ENCODE peak calls at places on chromosomes 7 and 10, in eight cellular contexts. V, O, K, U, M, X, G and Z are unnamed samples.

GRCh38 chr10:49227406-49227805 is 39.2 kb upstream of the TMEM273 start:
- DNase-seq in V (no peak), G (no peak), X (no peak), K (no peak), O (no peak), M (no peak), U (no peak), Z (no peak)

GRCh38 chr10:133278577-133279265 is 2.1 kb upstream of the ADAM8 start:
- DNase-seq in O (peak), G (no peak), K (no peak), X (no peak), V (no peak), U (peak), M (peak), Z (peak)

GRCh38 chr10:94851263-94851662 is 87.2 kb upstream of the CYP2C9 start:
- DNase-seq in M (no peak), X (no peak), V (no peak), U (no peak), O (no peak), G (no peak), K (no peak), Z (no peak)

GRCh38 chr7:4479367-4480039 is 202.6 kb upstream of the FOXK1 start:
- DNase-seq in O (peak), V (no peak), U (peak), X (no peak), M (no peak), K (peak), G (no peak), Z (peak)

GRCh38 chr10:23081891-23082290 is 13.5 kb upstream of the MSRB2 start:
- DNase-seq in M (peak), G (no peak), O (no peak), U (no peak), K (peak), V (no peak), X (no peak), Z (peak)

GRCh38 chr7:149321978-149322541 is 60.1 kb downstream of the ZNF783 start:
- DNase-seq in K (no peak), V (no peak), O (peak), M (peak), X (no peak), U (peak), G (no peak), Z (peak)

GRCh38 chr7:75064801-75065200 is 8.8 kb downstream of the RCC1L start:
- DNase-seq in M (no peak), G (no peak), X (no peak), V (no peak), U (no peak), O (no peak), K (no peak), Z (no peak)

GRCh38 chr10:22874189-22874854 is 53.5 kb upstream of the ARMC3 start:
- DNase-seq in M (no peak), V (no peak), X (no peak), K (no peak), O (no peak), G (no peak), U (no peak), Z (no peak)

GRCh38 chr7:36726806-36727503 is 2.7 kb upstream of the AOAH start:
- DNase-seq in O (no peak), V (no peak), M (no peak), G (no peak), X (no peak), K (no peak), U (no peak), Z (no peak)

GRCh38 chr7:107768263-107768662 is 24.3 kb downstream of the CBLL1 start:
- DNase-seq in O (no peak), X (no peak), U (no peak), M (no peak), V (no peak), G (no peak), K (no peak), Z (no peak)

GRCh38 chr7:96953676-96954513 is 51.5 kb upstream of the DLX6 start:
- DNase-seq in M (peak), X (no peak), O (no peak), G (no peak), V (no peak), K (no peak), U (no peak), Z (peak)

GRCh38 chr7:138458576-138459234 is 1.4 kb upstream of the TRIM24 start:
- DNase-seq in G (no peak), X (no peak), U (no peak), V (no peak), M (no peak), O (no peak), K (peak), Z (no peak)

GRCh38 chr7:27606270-27607209 is 56.1 kb downstream of the HIBADH start:
- DNase-seq in O (peak), V (no peak), X (no peak), M (peak), K (no peak), U (peak), G (no peak), Z (peak)

GRCh38 chr7:92730808-92731207 is 105.6 kb downstream of the CDK6 start:
- DNase-seq in V (no peak), O (no peak), U (peak), X (no peak), M (peak), K (no peak), G (no peak), Z (no peak)

GRCh38 chr7:111184960-111185359 is 94.0 kb downstream of the LRRN3 start:
- DNase-seq in O (no peak), X (no peak), M (no peak), U (no peak), V (no peak), G (no peak), K (no peak), Z (no peak)

GRCh38 chr7:50940621-50941020 is 157.9 kb upstream of the GRB10 start:
- DNase-seq in U (peak), V (no peak), G (no peak), O (no peak), K (no peak), M (peak), X (no peak), Z (peak)

GRCh38 chr10:86790394-86790793 is 34.0 kb downstream of the BMPR1A start:
- DNase-seq in X (no peak), U (no peak), K (no peak), V (no peak), O (no peak), G (no peak), M (no peak), Z (no peak)

GRCh38 chr7:128904381-128905197 is 5.9 kb downstream of the KCP start:
- DNase-seq in U (peak), K (peak), G (no peak), X (peak), O (peak), M (peak), V (no peak), Z (peak)

GRCh38 chr7:141370178-141370577 is 181.0 kb upstream of the AGK start:
- DNase-seq in O (no peak), V (no peak), K (no peak), M (no peak), X (no peak), G (no peak), U (no peak), Z (no peak)
- H3K4me3 ChIP-seq in O (no peak), V (no peak), K (no peak), M (no peak), X (no peak), G (no peak), U (no peak), Z (no peak)

GRCh38 chr10:103849880-103850571 is 5.3 kb downstream of the SH3PXD2A start:
- DNase-seq in O (peak), U (peak), X (peak), M (peak), G (no peak), K (no peak), V (no peak), Z (peak)

GRCh38 chr10:103851261-103851660 is 4.1 kb downstream of the SH3PXD2A start:
- DNase-seq in O (no peak), V (no peak), M (no peak), U (no peak), G (no peak), K (no peak), X (peak), Z (no peak)

GRCh38 chr10:103849212-103849877 is 6.0 kb downstream of the SH3PXD2A start:
- DNase-seq in M (no peak), K (no peak), O (no peak), V (no peak), U (no peak), G (no peak), X (peak), Z (no peak)

GRCh38 chr10:103852189-103852711 is 3.1 kb downstream of the SH3PXD2A start:
- DNase-seq in G (no peak), K (no peak), U (peak), X (peak), V (no peak), M (peak), O (no peak), Z (peak)

GRCh38 chr10:103850572-103850895 is 4.8 kb downstream of the SH3PXD2A start:
- DNase-seq in M (no peak), U (no peak), X (peak), G (no peak), K (no peak), O (no peak), V (no peak), Z (no peak)
- H3K4me3 ChIP-seq in M (peak), U (no peak), X (no peak), G (peak), K (no peak), O (no peak), V (no peak), Z (no peak)

GRCh38 chr10:119207367-119207668 is at the start of gene GRK5:
- DNase-seq in U (peak), K (peak), M (peak), O (peak), X (peak), V (peak), G (peak), Z (peak)

GRCh38 chr10:119206603-119207366 is 586 bp upstream of the GRK5 start:
- DNase-seq in M (peak), G (peak), U (peak), K (peak), V (peak), X (peak), O (no peak), Z (peak)

GRCh38 chr10:119208553-119208940 is 1.2 kb downstream of the GRK5 start:
- DNase-seq in U (no peak), V (no peak), K (no peak), O (no peak), M (peak), G (no peak), X (peak), Z (peak)

GRCh38 chr10:119207713-119208552 is 562 bp downstream of the GRK5 start:
- DNase-seq in X (peak), M (peak), O (peak), U (peak), K (peak), G (peak), V (peak), Z (peak)

GRCh38 chr10:119205926-119206602 is 1.3 kb upstream of the GRK5 start:
- DNase-seq in G (peak), O (no peak), X (peak), V (peak), M (peak), U (no peak), K (peak), Z (peak)
- H3K4me3 ChIP-seq in G (peak), O (peak), X (no peak), V (no peak), M (peak), U (peak), K (peak), Z (peak)

DNA sequence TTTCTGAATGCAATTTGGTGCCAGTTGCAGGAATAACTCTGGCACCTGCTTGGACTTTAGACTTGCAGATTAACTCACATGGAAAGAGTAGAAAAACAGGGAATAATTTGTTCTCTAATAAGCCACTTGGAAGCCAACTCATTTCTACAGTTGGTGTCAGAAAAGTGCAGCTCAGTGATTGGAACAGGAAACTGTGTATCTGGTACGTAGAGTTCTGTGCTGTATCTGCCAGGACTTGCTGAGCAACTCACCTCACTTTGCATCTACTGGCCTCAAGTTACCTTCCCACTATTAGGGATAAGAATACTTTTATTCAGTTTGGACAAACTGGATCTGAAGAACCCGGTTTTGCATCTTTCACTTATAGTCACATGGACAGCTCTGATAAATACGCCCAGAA is 377.5 kb upstream of the PODXL start:
- DNase-seq in G (no peak), U (no peak), M (no peak), O (no peak), X (no peak), K (no peak), V (no peak), Z (no peak)
- H3K4me3 ChIP-seq in G (no peak), U (no peak), M (no peak), O (no peak), X (no peak), K (no peak), V (no peak), Z (no peak)

GRCh38 chr10:117165557-117166419 is 27.7 kb upstream of the VAX1 start:
- DNase-seq in X (no peak), U (no peak), O (peak), K (peak), M (peak), V (no peak), G (no peak), Z (peak)
- H3K4me3 ChIP-seq in X (no peak), U (no peak), O (no peak), K (peak), M (peak), V (no peak), G (peak), Z (no peak)

GRCh38 chr10:26430641-26431163 is 7.4 kb upstream of the APBB1IP start:
- DNase-seq in V (no peak), U (no peak), M (no peak), X (no peak), K (no peak), O (no peak), G (no peak), Z (no peak)
- H3K4me3 ChIP-seq in V (no peak), U (no peak), M (no peak), X (no peak), K (no peak), O (no peak), G (no peak), Z (no peak)

GRCh38 chr10:26214538-26215461 is 1.8 kb upstream of the GAD2 start:
- DNase-seq in M (no peak), G (no peak), O (no peak), K (peak), V (no peak), U (no peak), X (no peak), Z (no peak)
- H3K4me3 ChIP-seq in M (no peak), G (no peak), O (no peak), K (peak), V (no peak), U (no peak), X (no peak), Z (no peak)

GRCh38 chr10:24209946-24210491 is 1.1 kb downstream of the KIAA1217 start:
- DNase-seq in K (no peak), G (peak), O (peak), V (peak), X (no peak), U (peak), M (peak), Z (peak)
- H3K4me3 ChIP-seq in K (peak), G (peak), O (peak), V (no peak), X (peak), U (peak), M (peak), Z (peak)

DNA sequence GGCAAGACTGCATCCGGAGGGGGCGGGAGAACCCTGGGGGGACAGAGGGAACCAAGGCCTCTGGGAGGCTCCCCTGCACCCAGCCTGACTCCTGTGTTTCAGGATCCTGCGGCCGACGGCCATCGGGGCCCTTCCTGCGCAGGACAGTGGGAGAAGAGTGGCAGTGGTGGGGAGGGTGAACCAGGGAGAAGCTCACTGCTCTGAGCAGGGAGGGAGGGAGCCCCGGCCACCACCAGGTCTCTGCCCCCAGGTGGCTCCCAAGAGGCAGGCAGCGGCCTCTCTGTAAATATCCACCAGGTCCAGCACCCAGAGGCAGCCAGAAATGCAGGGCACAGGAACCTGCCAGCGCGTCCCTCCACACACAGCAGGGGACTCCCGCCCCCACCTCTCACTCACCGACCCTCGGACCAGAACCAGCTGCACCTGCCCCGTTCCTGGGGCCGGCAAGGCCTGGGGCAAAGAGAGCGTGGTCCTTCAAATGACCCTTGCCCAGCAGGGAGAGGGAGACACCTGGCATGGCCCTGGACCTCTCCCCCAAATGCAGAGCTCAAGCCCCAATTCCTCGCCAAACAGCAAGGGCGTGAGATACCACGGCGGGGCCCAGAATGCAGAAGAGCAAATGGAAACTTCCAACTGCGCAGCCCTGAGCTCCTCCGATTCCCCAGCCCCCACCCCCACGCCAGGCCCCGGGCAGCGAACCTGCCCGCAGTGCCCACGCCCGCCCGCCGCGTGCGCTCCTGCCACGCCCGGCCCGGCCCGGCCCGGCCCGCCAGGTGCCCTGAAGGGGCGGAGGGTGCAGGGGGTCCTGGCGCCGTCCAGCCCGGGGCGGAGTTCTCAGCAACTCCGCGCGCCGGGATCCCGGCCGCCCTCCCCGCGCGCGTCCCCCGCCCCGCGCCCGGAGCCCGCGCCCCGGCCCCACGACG is 805 bp downstream of the RASGEF1A start:
- DNase-seq in O (no peak), G (no peak), M (no peak), X (no peak), K (peak), U (no peak), V (peak), Z (no peak)
- H3K4me3 ChIP-seq in O (no peak), G (peak), M (no peak), X (no peak), K (peak), U (no peak), V (peak), Z (no peak)

DNA sequence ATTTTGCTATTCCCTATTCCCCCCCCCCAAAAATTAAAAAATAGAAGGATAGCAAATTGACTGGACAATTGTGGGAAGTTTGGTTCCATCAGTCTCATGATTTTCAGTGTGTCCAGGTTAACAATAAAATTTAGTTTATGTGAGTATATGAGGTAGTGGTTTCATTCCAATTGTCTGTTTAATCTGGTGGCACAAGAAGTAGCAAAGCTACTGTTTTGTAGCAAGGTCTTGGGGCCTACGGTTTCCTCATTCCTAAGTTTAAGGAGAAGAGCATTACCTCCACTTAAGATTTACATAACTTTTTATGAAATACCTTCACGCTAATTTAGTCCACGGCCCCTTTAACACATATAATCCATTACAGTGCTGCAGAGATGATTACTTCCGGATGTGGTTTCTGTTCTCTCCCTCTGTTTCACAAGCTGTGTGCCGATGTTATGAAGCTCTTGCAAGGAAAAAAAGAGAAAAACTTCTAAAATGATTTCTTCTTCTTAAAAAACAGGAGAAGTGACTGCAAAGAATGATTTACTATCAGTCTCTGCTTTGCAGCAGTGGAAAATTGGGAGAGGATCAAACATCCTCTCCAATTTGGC is 32.7 kb upstream of the NPVF start:
- DNase-seq in O (peak), M (peak), K (no peak), X (no peak), G (no peak), V (no peak), U (peak), Z (peak)
- H3K4me3 ChIP-seq in O (no peak), M (no peak), K (no peak), X (no peak), G (peak), V (no peak), U (no peak), Z (no peak)